ENCODE peak calls at places on chromosomes 6 and 20, in eight cellular contexts. P is uterus; A is stomach; T is PC-3; E is small intestine; Y is GM23338; O is CD4-positive, CD25-positive, alpha-beta regulatory T cell; X is AG04450. M is an unnamed sample.

GRCh38 chr6:5469101-5469846 is 208.0 kb downstream of the FARS2 start:
- DNase-seq in X (no peak), T (no peak), P (no peak), A (no peak), O (no peak), E (no peak), Y (no peak), M (no peak)

GRCh38 chr6:26329763-26330511 is 35.1 kb upstream of the BTN3A2 start:
- DNase-seq in X (no peak), P (no peak), E (no peak), Y (peak; percentile 68), T (peak; percentile 83), A (no peak), O (peak; percentile 29), M (no peak)

GRCh38 chr6:119207973-119208725 is 129.7 kb upstream of the FAM184A start:
- DNase-seq in X (no peak), T (peak; percentile 39), E (no peak), A (no peak), O (no peak), Y (no peak), P (no peak), M (no peak)

GRCh38 chr6:145310116-145310515 is 425.2 kb downstream of the EPM2A start:
- DNase-seq in X (peak; percentile 33), P (no peak), O (no peak), A (no peak), E (no peak), T (peak; percentile 26), Y (no peak), M (no peak)

GRCh38 chr6:27759930-27760329 is 152.3 kb downstream of the OR2B2 start:
- DNase-seq in O (no peak), Y (no peak), T (no peak), A (no peak), P (no peak), X (no peak), E (no peak), M (no peak)

GRCh38 chr6:64290867-64291266 is 655.3 kb downstream of the PHF3 start:
- DNase-seq in E (no peak), Y (no peak), A (no peak), P (no peak), X (no peak), O (no peak), T (peak; percentile 82), M (no peak)

GRCh38 chr6:39214846-39215639 is 14.2 kb downstream of the KCNK5 start:
- DNase-seq in E (no peak), T (peak; percentile 78), O (no peak), A (peak; percentile 79), Y (no peak), P (no peak), X (no peak), M (no peak)

GRCh38 chr6:153108320-153108719 is 22.8 kb downstream of the RGS17 start:
- DNase-seq in E (no peak), P (no peak), O (no peak), X (no peak), A (no peak), T (peak; percentile 50), Y (peak; percentile 50), M (no peak)

GRCh38 chr6:167219967-167220512 is 62.3 kb upstream of the GPR31 start:
- DNase-seq in E (no peak), P (no peak), X (no peak), A (no peak), T (no peak), O (no peak), Y (no peak), M (no peak)

GRCh38 chr6:85983032-85983659 is 340.5 kb upstream of the SYNCRIP start:
- DNase-seq in A (no peak), P (no peak), O (no peak), Y (no peak), T (no peak), E (no peak), X (no peak), M (no peak)

GRCh38 chr6:170135821-170136471 is 154.9 kb downstream of the DLL1 start:
- DNase-seq in P (peak; percentile 12), Y (no peak), A (no peak), E (no peak), O (no peak), T (no peak), X (no peak), M (no peak)

GRCh38 chr20:19847383-19847782 is 89.3 kb downstream of the RIN2 start:
- DNase-seq in A (no peak), T (no peak), P (no peak), Y (no peak), O (no peak), X (no peak), E (no peak), M (no peak)

GRCh38 chr20:16819483-16819882 is 71.3 kb downstream of the OTOR start:
- DNase-seq in Y (no peak), A (no peak), P (no peak), O (no peak), X (no peak), T (peak; percentile 78), E (no peak), M (no peak)

GRCh38 chr6:33578164-33578563 is 1.9 kb downstream of the BAK1 start:
- DNase-seq in O (no peak), E (no peak), T (no peak), A (no peak), Y (no peak), P (no peak), X (no peak), M (no peak)

GRCh38 chr6:21958428-21958827 is 338.4 kb downstream of the PRL start:
- DNase-seq in P (no peak), T (no peak), X (no peak), E (no peak), O (no peak), Y (no peak), A (no peak), M (no peak)

GRCh38 chr20:57654998-57655811 is 35.0 kb upstream of the ZBP1 start:
- DNase-seq in E (no peak), T (peak; percentile 10), P (peak; percentile 15), A (peak; percentile 15), O (no peak), Y (peak; percentile 58), X (no peak), M (no peak)

DNA sequence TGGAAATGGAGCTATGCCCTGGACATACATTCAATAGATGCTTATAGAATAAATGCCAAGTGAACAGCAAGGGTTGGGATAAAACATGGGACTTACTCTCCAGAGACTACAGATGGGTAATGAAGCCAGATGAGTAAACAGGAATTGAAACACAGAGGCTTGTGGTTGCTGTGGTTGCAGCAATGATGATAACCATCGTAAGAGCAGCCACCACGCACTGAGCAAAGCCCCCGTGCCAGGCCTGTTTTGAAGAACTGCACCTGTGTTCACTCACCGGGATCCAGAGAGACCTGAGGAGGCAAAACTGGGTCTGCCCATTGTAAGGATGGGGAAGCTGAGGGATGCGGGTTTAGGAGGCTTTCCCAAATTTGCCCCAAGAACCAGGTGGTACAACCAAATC is 431.1 kb upstream of the CDH4 start:
- DNase-seq in E (no peak), P (no peak), Y (no peak), X (no peak), O (no peak), A (no peak), T (no peak), M (no peak)
- H3K27ac ChIP-seq in E (no peak overlapping the region), P (no peak overlapping the region), Y (no peak overlapping the region), X (no peak overlapping the region), O (no peak overlapping the region), A (no peak overlapping the region), T (no peak overlapping the region), M (no peak overlapping the region)

DNA sequence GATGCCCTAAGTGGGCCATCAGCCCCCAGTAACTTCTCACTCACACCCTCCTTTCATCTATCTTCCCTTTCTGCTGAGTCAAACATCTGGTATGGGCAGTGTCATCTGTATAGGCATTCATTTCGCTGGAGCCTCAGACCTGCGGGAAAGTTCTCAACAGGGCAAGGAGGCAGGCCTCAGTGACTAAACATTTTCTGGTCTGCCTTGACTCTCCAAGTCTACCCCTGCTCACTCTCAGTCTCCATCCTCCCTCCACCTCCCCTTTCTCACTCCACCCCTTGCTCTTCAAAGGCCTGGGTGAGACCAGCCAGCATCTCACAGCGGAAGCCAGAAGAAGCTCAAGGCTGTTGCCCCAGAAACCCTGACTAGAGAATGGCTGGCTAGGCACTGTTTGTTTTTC is 105.0 kb upstream of the BEND6 start:
- DNase-seq in X (no peak), T (no peak), A (no peak), P (no peak), O (no peak), Y (peak; percentile 65), E (no peak), M (no peak)
- H3K27ac ChIP-seq in X (peak overlapping the region; percentile 72), T (no peak overlapping the region), A (peak overlapping the region; percentile 66), P (no peak overlapping the region), O (no peak overlapping the region), Y (peak overlapping the region; percentile 70), E (no peak overlapping the region), M (no peak overlapping the region)

GRCh38 chr20:64131406-64131805 is 24.0 kb upstream of the NPBWR2 start:
- DNase-seq in Y (no peak), A (no peak), P (no peak), O (no peak), X (no peak), E (no peak), T (peak; percentile 69), M (no peak)
- H3K27ac ChIP-seq in Y (no peak overlapping the region), A (no peak overlapping the region), P (no peak overlapping the region), O (no peak overlapping the region), X (no peak overlapping the region), E (no peak overlapping the region), T (no peak overlapping the region), M (no peak overlapping the region)

GRCh38 chr20:31564284-31564683 is 40.8 kb upstream of the ID1 start:
- DNase-seq in A (no peak), X (no peak), O (no peak), T (no peak), P (no peak), E (no peak), Y (no peak), M (no peak)

GRCh38 chr20:31562241-31562640 is 42.8 kb upstream of the ID1 start:
- DNase-seq in A (no peak), Y (no peak), P (no peak), T (no peak), X (no peak), O (no peak), E (no peak), M (no peak)

GRCh38 chr20:31560094-31560899 is 44.8 kb upstream of the ID1 start:
- DNase-seq in O (peak; percentile 58), A (peak; percentile 73), T (peak; percentile 69), Y (peak; percentile 92), X (peak; percentile 62), E (peak; percentile 62), P (peak; percentile 64), M (no peak)

GRCh38 chr20:31559704-31560093 is 45.4 kb upstream of the ID1 start:
- DNase-seq in E (no peak), O (no peak), T (no peak), P (no peak), Y (no peak), X (no peak), A (no peak), M (no peak)

DNA sequence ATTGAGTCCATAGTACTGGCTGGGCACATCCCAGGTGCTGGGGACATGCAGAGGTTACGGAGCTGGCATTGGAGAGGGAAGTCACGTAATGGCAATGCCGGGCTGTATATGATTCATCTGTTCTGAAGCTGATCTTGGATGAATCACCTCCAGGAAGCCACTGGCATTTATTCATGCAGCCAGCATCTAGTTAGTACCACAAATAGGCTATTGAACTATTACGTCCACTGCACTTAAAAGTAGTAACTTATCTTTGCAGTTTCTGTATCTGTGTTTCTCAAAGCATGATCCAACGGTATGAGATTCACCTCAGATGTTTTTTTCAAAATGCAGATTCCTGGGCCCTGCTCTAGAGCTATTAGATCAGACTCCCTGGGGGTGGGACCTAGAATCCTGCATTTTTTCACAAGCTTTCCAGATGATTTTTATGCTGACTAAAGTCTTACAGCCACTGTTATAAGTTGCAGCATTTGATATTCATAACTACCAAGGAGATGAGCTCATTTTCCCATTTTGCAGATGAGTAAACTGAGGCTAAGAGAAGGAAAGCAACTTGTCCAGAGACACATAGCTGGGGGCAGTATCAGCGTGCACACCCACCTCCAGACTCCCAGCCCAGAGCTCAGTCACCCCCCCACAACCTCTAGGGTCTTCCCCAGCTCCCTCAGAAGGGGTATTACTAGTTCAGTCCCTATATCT is 44.0 kb upstream of the ID1 start:
- DNase-seq in A (peak; percentile 47), T (peak; percentile 96), O (no peak), E (peak; percentile 91), P (no peak), X (peak; percentile 90), Y (no peak), M (peak; percentile 91)
- H3K27ac ChIP-seq in A (peak overlapping the region; percentile 42), T (peak overlapping the region; percentile 95), O (no peak overlapping the region), E (peak overlapping the region; percentile 89), P (peak overlapping the region; percentile 44), X (peak overlapping the region; percentile 99), Y (peak overlapping the region; percentile 75), M (peak overlapping the region; percentile 99)

M was measured in epithelial cell of prostate.